ENCODE peak calls at places on chromosomes 7 and 10, in ten cellular contexts. L is glomerular endothelial cell; V is effector memory CD8-positive, alpha-beta T cell; F is astrocyte of the spinal cord; B is endothelial cell; A is RPMI8226; H is A549; M is stimulated activated CD4-positive, alpha-beta T cell treated with anti-CD3 and anti-CD28 coated beads, Interleukin-2, amount 100 ng/mL, for 48 hours; I is OCI-LY7; P is natural killer cell treated with Interleukin-12 subunit alpha and Interleukin-12 subunit beta and Interleukin-15 and Interleukin-18, amount 100 ng/mL, for 72 hours. Y is an unnamed sample.

GRCh38 chr7:139775829-139776266 is 1.9 kb downstream of the HIPK2 start:
- DNase-seq in L (peak), V (peak), F (peak), B (peak), A (peak), H (peak), M (peak), I (peak), P (peak), Y (peak)

GRCh38 chr7:150428671-150429451 is 21.6 kb upstream of the GIMAP8 start:
- DNase-seq in L (no peak), V (no peak), F (peak), B (no peak), A (peak), H (peak), M (no peak), I (no peak), P (peak), Y (no peak)

GRCh38 chr10:121138112-121138860 is 287.1 kb downstream of the WDR11 start:
- DNase-seq in L (no peak), V (no peak), F (no peak), B (no peak), A (no peak), H (no peak), M (no peak), I (no peak), P (no peak), Y (no peak)

GRCh38 chr10:100339236-100339635 is 7.8 kb upstream of the SCD start:
- DNase-seq in L (no peak), V (no peak), F (no peak), B (no peak), A (peak), H (no peak), M (no peak), I (peak), P (no peak), Y (no peak)

GRCh38 chr7:158887594-158887993 is 31.2 kb downstream of the DYNC2I1 start:
- DNase-seq in L (no peak), V (no peak), F (no peak), B (no peak), A (no peak), H (no peak), M (no peak), I (no peak), P (no peak), Y (no peak)

GRCh38 chr10:11379771-11380170 is 231.7 kb downstream of the USP6NL start:
- DNase-seq in L (no peak), V (no peak), F (no peak), B (no peak), A (no peak), H (no peak), M (no peak), I (no peak), P (no peak), Y (no peak)

GRCh38 chr10:24851595-24851994 is 100.8 kb downstream of the PRTFDC1 start:
- DNase-seq in L (peak), V (no peak), F (peak), B (no peak), A (peak), H (no peak), M (no peak), I (no peak), P (no peak), Y (no peak)

GRCh38 chr7:26705567-26705966 is 158.8 kb downstream of the SKAP2 start:
- DNase-seq in L (peak), V (no peak), F (peak), B (no peak), A (no peak), H (peak), M (no peak), I (no peak), P (no peak), Y (no peak)

GRCh38 chr10:102316421-102316820 is 71.1 kb downstream of the GBF1 start:
- DNase-seq in L (no peak), V (no peak), F (no peak), B (no peak), A (no peak), H (no peak), M (no peak), I (no peak), P (no peak), Y (no peak)

GRCh38 chr10:6647811-6648526 is 67.9 kb upstream of the PRKCQ start:
- DNase-seq in L (no peak), V (peak), F (no peak), B (peak), A (peak), H (peak), M (peak), I (peak), P (peak), Y (peak)

GRCh38 chr7:152931583-152931982 is 172.0 kb downstream of the ACTR3B start:
- DNase-seq in L (no peak), V (no peak), F (no peak), B (no peak), A (no peak), H (no peak), M (no peak), I (no peak), P (no peak), Y (no peak)

GRCh38 chr10:123998197-123999141 is 94.9 kb downstream of the CHST15 start:
- DNase-seq in L (no peak), V (no peak), F (no peak), B (no peak), A (no peak), H (no peak), M (no peak), I (no peak), P (no peak), Y (no peak)

GRCh38 chr7:158309844-158310763 is 277.5 kb downstream of the PTPRN2 start:
- DNase-seq in L (no peak), V (no peak), F (no peak), B (no peak), A (no peak), H (no peak), M (no peak), I (no peak), P (no peak), Y (no peak)

GRCh38 chr7:157470017-157470322 is 133.2 kb downstream of the DNAJB6 start:
- DNase-seq in L (no peak), V (no peak), F (no peak), B (no peak), A (no peak), H (no peak), M (no peak), I (no peak), P (no peak), Y (no peak)

GRCh38 chr10:36116751-36117150 is 474.7 kb upstream of the FZD8 start:
- DNase-seq in L (no peak), V (no peak), F (no peak), B (no peak), A (no peak), H (no peak), M (no peak), I (no peak), P (no peak), Y (no peak)

GRCh38 chr10:43749940-43750552 is 101.4 kb upstream of the ZNF32 start:
- DNase-seq in L (no peak), V (no peak), F (no peak), B (no peak), A (no peak), H (no peak), M (no peak), I (no peak), P (no peak), Y (no peak)